ENCODE peak calls at places on chromosomes 13 and 19, in four cellular contexts. One of them, this sample, is unnamed. For H3K9me3, the result is how much of the 10 kb centered on the place peaks cover.

GRCh38 chr13:78258304-78258703 is 339.7 kb upstream of the EDNRB start:
- DNase-seq in left ventricle myocardium inferior: no peak
- DNase-seq in thoracic aorta: no peak
- DNase-seq in pancreas: no peak
- DNase-seq in this sample: no peak

GRCh38 chr19:10701955-10702307 is 692 bp downstream of the QTRT1 start:
- DNase-seq in left ventricle myocardium inferior: no peak
- DNase-seq in pancreas: peak
- DNase-seq in thoracic aorta: no peak
- DNase-seq in this sample: no peak

GRCh38 chr13:44155422-44156293 is 218.0 kb upstream of the SERP2 start:
- DNase-seq in pancreas: no peak
- DNase-seq in left ventricle myocardium inferior: peak
- DNase-seq in thoracic aorta: peak
- DNase-seq in this sample: no peak

GRCh38 chr13:108226184-108226583 is 8.0 kb downstream of the ABHD13 start:
- DNase-seq in thoracic aorta: no peak
- DNase-seq in left ventricle myocardium inferior: no peak
- DNase-seq in pancreas: no peak
- DNase-seq in this sample: no peak

GRCh38 chr19:17184381-17184841 is 30.7 kb upstream of the USE1 start:
- DNase-seq in thoracic aorta: no peak
- DNase-seq in left ventricle myocardium inferior: no peak
- DNase-seq in pancreas: no peak
- DNase-seq in this sample: peak

GRCh38 chr19:5621311-5621944 is 1.1 kb downstream of the SAFB2 start:
- DNase-seq in left ventricle myocardium inferior: no peak
- DNase-seq in pancreas: peak
- DNase-seq in thoracic aorta: no peak
- DNase-seq in this sample: no peak

GRCh38 chr13:27172495-27172842 is 858 bp upstream of the USP12 start:
- DNase-seq in left ventricle myocardium inferior: no peak
- DNase-seq in thoracic aorta: no peak
- DNase-seq in pancreas: no peak
- DNase-seq in this sample: no peak

GRCh38 chr19:44848036-44848804 is 2.1 kb downstream of the NECTIN2 start:
- DNase-seq in pancreas: no peak
- DNase-seq in thoracic aorta: no peak
- DNase-seq in left ventricle myocardium inferior: no peak
- DNase-seq in this sample: no peak

GRCh38 chr13:95676100-95676774 is 702 bp upstream of the DNAJC3 start:
- DNase-seq in pancreas: no peak
- DNase-seq in left ventricle myocardium inferior: no peak
- DNase-seq in thoracic aorta: no peak
- DNase-seq in this sample: no peak

GRCh38 chr19:7795555-7796161 is 32.6 kb downstream of the CLEC4M start:
- DNase-seq in left ventricle myocardium inferior: no peak
- DNase-seq in thoracic aorta: no peak
- DNase-seq in pancreas: no peak
- DNase-seq in this sample: no peak

GRCh38 chr19:13309853-13310252 is 159.6 kb downstream of the IER2 start:
- DNase-seq in thoracic aorta: no peak
- DNase-seq in pancreas: no peak
- DNase-seq in left ventricle myocardium inferior: no peak
- DNase-seq in this sample: no peak

GRCh38 chr19:55165952-55166529 is 372 bp downstream of the DNAAF3 start:
- DNase-seq in pancreas: peak
- DNase-seq in left ventricle myocardium inferior: peak
- DNase-seq in thoracic aorta: no peak
- DNase-seq in this sample: peak

GRCh38 chr13:79455331-79455730 is 25.6 kb upstream of the NDFIP2 start:
- DNase-seq in left ventricle myocardium inferior: no peak
- DNase-seq in thoracic aorta: no peak
- DNase-seq in pancreas: no peak
- DNase-seq in this sample: no peak

GRCh38 chr13:93603043-93603442 is 376.4 kb downstream of the GPC6 start:
- DNase-seq in thoracic aorta: peak
- DNase-seq in pancreas: no peak
- DNase-seq in left ventricle myocardium inferior: no peak
- DNase-seq in this sample: no peak

GRCh38 chr13:99347335-99347878 is 40.2 kb upstream of the GPR183 start:
- DNase-seq in left ventricle myocardium inferior: no peak
- DNase-seq in pancreas: no peak
- DNase-seq in thoracic aorta: no peak
- DNase-seq in this sample: no peak

GRCh38 chr19:45474191-45474940 is 6.6 kb downstream of the FOSB start:
- DNase-seq in pancreas: no peak
- DNase-seq in left ventricle myocardium inferior: no peak
- DNase-seq in thoracic aorta: no peak
- DNase-seq in this sample: no peak

GRCh38 chr13:99237981-99238662 is 20.1 kb downstream of the GPR18 start:
- DNase-seq in left ventricle myocardium inferior: no peak
- DNase-seq in pancreas: no peak
- DNase-seq in thoracic aorta: no peak
- DNase-seq in this sample: no peak

GRCh38 chr19:18339703-18340102 is 695 bp upstream of the PGPEP1 start:
- DNase-seq in left ventricle myocardium inferior: no peak
- DNase-seq in pancreas: no peak
- DNase-seq in thoracic aorta: no peak
- DNase-seq in this sample: no peak

GRCh38 chr13:76216729-76217128 is 580.6 kb downstream of the LMO7 start:
- DNase-seq in pancreas: no peak
- DNase-seq in left ventricle myocardium inferior: no peak
- DNase-seq in thoracic aorta: no peak
- DNase-seq in this sample: no peak

GRCh38 chr19:35673121-35673804 is 6.9 kb downstream of the UPK1A start:
- DNase-seq in left ventricle myocardium inferior: peak
- DNase-seq in thoracic aorta: no peak
- DNase-seq in pancreas: peak
- DNase-seq in this sample: peak

GRCh38 chr19:29271341-29271740 is 58.4 kb upstream of the UQCRFS1 start:
- DNase-seq in left ventricle myocardium inferior: no peak
- DNase-seq in thoracic aorta: no peak
- DNase-seq in pancreas: no peak
- DNase-seq in this sample: no peak

GRCh38 chr19:6452223-6452614 is 7.4 kb downstream of the SLC25A23 start:
- DNase-seq in left ventricle myocardium inferior: no peak
- DNase-seq in thoracic aorta: no peak
- DNase-seq in pancreas: no peak
- DNase-seq in this sample: no peak

GRCh38 chr13:40103864-40104263 is 448.4 kb downstream of the COG6 start:
- DNase-seq in pancreas: no peak
- DNase-seq in thoracic aorta: no peak
- DNase-seq in left ventricle myocardium inferior: no peak
- DNase-seq in this sample: no peak

DNA sequence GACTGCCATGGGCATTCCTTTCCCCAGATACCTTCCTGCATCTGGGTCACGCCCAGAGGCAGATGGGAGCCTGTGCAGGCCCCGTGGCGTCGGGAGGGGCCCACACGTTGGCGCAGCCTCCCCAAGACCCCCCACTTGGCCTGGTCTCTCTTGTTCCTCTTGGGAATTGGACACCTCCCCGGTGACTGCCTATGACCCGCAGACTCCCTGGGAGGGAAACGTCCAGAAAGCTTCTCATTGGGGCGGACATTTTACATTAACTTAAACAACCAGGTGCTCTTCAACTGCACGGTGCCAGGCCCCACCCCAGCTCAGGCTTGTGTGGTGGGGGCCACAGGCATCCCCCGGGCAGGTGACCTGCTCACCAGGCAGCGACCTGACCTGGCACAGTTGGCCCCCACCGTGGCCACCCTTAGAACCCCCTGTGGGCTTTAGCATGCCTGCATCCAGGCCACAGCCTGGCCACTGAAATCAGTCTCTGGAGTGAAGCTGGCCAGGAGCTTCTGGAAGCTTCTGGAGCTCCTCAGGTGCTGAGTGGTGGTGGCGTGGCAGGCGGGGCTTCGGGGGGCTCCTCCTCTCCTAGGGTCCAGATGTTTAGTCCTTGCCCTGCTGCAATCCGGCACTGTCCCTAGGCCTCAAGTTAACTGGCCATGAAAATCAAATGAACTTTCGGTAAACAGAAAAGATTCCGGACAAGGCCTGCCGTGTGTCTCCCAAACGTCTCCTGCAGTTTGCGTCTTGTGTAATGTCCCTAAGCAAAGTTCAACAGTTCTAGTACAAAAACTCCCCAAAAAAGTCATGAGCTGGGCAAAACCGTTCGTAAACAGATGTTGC is 8.5 kb upstream of the PROZ start:
- DNase-seq in pancreas: no peak
- DNase-seq in left ventricle myocardium inferior: no peak
- DNase-seq in thoracic aorta: no peak
- DNase-seq in this sample: no peak
- TF ChIP-seq CTCF in pancreas: no peak
- TF ChIP-seq CTCF in left ventricle myocardium inferior: no peak
- TF ChIP-seq CTCF in thoracic aorta: no peak
- TF ChIP-seq CTCF in this sample: no peak

DNA sequence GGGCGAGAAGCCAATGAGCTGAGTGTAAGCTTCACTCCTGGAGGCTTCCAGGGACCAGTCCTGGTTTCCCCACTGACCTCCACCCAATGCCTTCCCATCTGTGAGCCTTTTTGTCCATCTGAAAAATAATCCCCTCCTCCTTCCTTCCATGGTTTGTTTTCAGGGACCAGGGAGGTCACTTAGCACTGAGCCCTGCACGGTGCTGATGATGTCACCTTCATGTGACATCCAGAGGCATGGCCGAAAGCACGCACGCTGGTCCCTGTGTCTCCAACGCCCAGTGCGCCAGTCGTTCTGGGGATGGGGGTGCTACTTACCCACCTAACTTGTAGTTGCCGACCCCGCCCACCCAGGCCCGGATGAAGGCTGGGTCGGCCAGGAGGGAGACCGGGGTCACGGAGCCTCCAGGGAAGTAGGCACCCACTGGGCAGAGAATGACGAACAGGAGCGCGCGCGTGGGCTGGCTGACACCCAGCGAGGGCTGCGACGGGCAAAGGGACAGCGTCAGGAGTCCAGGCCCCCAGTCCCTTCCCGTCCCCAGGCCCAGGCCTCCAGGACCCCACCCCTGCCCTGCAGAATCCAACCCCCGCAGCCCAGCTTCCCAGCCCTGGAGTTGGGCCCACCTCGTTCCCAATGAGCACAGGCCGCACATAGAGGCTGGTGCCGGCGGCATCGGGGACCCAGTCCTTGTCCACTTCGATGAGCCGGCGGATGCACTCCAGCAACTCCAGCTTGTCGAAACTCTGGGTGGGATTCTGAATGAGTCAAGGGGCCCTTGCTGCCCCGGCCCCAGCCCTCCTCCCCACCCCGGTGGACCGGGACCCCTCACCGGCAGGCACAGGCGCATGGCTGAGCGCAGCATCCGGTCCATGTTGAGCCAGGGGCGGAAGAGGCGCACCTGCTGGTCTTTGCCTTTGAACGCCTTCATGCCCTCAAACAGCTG is 11.2 kb downstream of the BCAT2 start:
- DNase-seq in thoracic aorta: no peak
- DNase-seq in pancreas: peak
- DNase-seq in left ventricle myocardium inferior: no peak
- DNase-seq in this sample: no peak
- H3K27ac ChIP-seq in thoracic aorta: no peak
- H3K27ac ChIP-seq in pancreas: no peak
- H3K27ac ChIP-seq in left ventricle myocardium inferior: no peak
- H3K27ac ChIP-seq in this sample: no peak

GRCh38 chr19:41990615-41991014 is 3.4 kb downstream of the ATP1A3 start:
- DNase-seq in left ventricle myocardium inferior: no peak
- DNase-seq in thoracic aorta: no peak
- DNase-seq in pancreas: no peak
- DNase-seq in this sample: no peak
- H3K9me3 ChIP-seq in left ventricle myocardium inferior: under half
- H3K9me3 ChIP-seq in thoracic aorta: under half
- H3K9me3 ChIP-seq in pancreas: under half
- H3K9me3 ChIP-seq in this sample: under half

DNA sequence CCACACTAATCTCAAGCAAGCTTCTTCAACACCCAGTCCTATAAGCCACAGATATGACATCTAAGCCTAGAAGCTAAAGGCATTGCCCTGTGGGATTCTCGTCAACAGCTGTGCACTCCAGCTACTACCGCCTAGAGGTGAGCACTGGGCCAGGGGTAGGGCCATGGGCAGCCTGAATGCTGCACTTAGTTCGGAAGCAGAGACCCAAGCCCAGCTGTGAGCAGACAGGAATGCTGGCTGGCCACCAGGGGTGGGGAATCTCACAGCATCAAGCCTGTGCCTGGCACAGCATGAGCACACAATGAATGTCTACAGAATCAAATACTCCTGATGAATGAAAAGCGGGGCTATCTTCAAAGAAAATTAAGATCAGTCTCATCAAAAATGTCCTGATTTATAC is 167.5 kb upstream of the UBL3 start:
- DNase-seq in thoracic aorta: no peak
- DNase-seq in left ventricle myocardium inferior: no peak
- DNase-seq in pancreas: no peak
- DNase-seq in this sample: no peak
- TF ChIP-seq CTCF in thoracic aorta: no peak
- TF ChIP-seq CTCF in left ventricle myocardium inferior: no peak
- TF ChIP-seq CTCF in pancreas: no peak
- TF ChIP-seq CTCF in this sample: no peak

DNA sequence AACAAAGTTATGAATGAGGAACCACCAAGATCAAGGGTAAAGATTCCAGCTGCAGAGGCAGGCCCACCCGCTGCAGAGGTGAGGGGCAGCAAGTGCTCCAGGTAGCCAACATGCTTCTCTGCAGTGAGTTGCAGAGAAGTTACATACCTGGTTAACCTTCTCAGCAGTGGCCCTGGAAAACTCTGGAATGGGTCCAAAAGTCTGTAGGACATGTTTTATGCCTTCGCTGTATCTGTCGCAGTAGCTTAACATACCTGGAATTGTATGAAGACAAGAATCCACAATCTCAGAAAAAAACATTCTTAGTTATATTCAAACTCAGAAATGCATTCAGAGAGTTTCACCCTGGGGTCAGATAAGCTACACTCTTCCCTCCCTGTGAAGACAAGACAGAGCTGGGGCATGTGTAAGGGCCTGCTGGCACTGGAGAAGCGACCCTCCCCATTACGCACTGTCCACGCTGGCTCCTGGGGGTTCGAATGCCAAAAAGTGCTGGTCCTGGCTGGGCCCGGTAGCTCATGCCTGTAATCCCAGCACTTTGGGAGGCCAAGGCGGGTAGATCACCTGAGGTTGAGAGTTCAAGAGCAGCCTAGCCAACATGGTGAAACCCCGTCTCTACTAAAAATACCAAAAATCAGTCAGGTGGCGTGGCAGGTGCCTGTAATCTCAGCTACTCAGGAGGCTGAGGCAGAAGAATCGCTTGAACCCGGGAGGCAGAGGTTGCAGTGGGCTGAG is 121.0 kb downstream of the CRYL1 start:
- DNase-seq in left ventricle myocardium inferior: no peak
- DNase-seq in pancreas: no peak
- DNase-seq in thoracic aorta: no peak
- DNase-seq in this sample: no peak
- H3K27ac ChIP-seq in left ventricle myocardium inferior: no peak
- H3K27ac ChIP-seq in pancreas: no peak
- H3K27ac ChIP-seq in thoracic aorta: no peak
- H3K27ac ChIP-seq in this sample: no peak

DNA sequence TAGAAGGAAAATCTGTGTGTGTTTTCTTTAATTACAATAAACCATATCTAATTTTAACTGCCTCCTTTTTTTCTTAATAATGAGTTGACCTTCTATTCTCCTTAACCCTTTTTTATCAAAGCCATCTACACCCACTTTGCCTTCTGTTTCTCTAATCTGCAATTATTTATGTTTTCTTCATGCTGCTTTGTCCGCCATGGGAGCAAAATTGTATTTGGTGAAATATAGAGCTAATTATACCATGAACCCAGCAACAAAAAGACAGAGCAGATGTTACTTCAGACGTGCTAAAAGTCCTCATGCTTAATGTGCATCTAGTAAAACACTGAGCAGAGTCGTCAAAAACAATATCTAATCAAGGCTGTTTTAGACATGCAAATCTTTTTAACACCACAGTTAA is 264.7 kb downstream of the DACH1 start:
- DNase-seq in left ventricle myocardium inferior: no peak
- DNase-seq in pancreas: no peak
- DNase-seq in thoracic aorta: no peak
- DNase-seq in this sample: no peak
- H3K9me3 ChIP-seq in left ventricle myocardium inferior: under half
- H3K9me3 ChIP-seq in pancreas: under half
- H3K9me3 ChIP-seq in thoracic aorta: under half
- H3K9me3 ChIP-seq in this sample: under half

This sample was measured in CD4-positive, alpha-beta T cell.